ENCODE peak calls at places on chromosome 1, in eight cellular contexts. G is left colon; O is activated CD8-positive, alpha-beta memory T cell treated with anti-CD3 and anti-CD28 coated beads, Interleukin-2, amount 10 ng/mL, durations not matched to agents 7 days and 5 days; B is NCI-H345; E is ureter; F is aorta; V is substantia nigra; H is NCI-H1092. M is an unnamed sample.

GRCh38 chr1:215992620-215993019 is 425.5 kb downstream of the KCTD3 start:
- DNase-seq in F (no peak), H (peak; percentile 11), O (no peak), B (peak; percentile 11), V (no peak), G (no peak), E (no peak), M (no peak)

GRCh38 chr1:34776911-34777310 is 4.1 kb upstream of the GJB3 start:
- DNase-seq in O (no peak), G (no peak), E (no peak), V (no peak), F (no peak), H (no peak), B (no peak), M (no peak)

GRCh38 chr1:42172394-42173133 is 8.0 kb upstream of the GUCA2A start:
- DNase-seq in V (no peak), F (no peak), O (no peak), G (peak; percentile 66), H (no peak), B (no peak), E (no peak), M (no peak)

GRCh38 chr1:30605441-30605920 is 117.9 kb downstream of the MATN1 start:
- DNase-seq in E (no peak), H (no peak), V (no peak), O (no peak), B (no peak), G (no peak), F (no peak), M (no peak)

GRCh38 chr1:201737350-201738060 is 91.5 kb upstream of the IPO9 start:
- DNase-seq in V (peak; percentile 77), O (no peak), B (no peak), G (no peak), F (no peak), H (no peak), E (no peak), M (no peak)

GRCh38 chr1:209627349-209628196 is 24.7 kb downstream of the LAMB3 start:
- DNase-seq in H (peak; percentile 75), O (peak; percentile 84), F (peak; percentile 85), B (peak; percentile 76), G (peak; percentile 50), E (peak; percentile 63), V (peak; percentile 68), M (peak; percentile 62)

GRCh38 chr1:73820843-73821242 is 377.1 kb downstream of the LRRIQ3 start:
- DNase-seq in B (no peak), V (no peak), O (no peak), G (no peak), F (no peak), E (no peak), H (no peak), M (no peak)

GRCh38 chr1:62301726-62302390 is 17.4 kb downstream of the KANK4 start:
- DNase-seq in H (no peak), F (no peak), V (no peak), E (no peak), G (no peak), B (no peak), O (no peak), M (peak; percentile 52)

GRCh38 chr1:44543064-44543815 is 131.0 kb downstream of the TMEM53 start:
- DNase-seq in H (peak; percentile 39), V (no peak), F (no peak), O (no peak), B (peak; percentile 65), E (no peak), G (no peak), M (no peak)